ENCODE peak calls at places on chromosomes 16 and 17, in six cellular contexts. One of them, this sample, is unnamed.

GRCh38 chr16:46857261-46857962 is 26.4 kb upstream of the C16orf87 start:
- DNase-seq in IMR-90: peak; percentile 82
- DNase-seq in breast epithelium: no peak
- DNase-seq in right lobe of liver: no peak
- DNase-seq in A549: peak; percentile 61
- DNase-seq in endothelial cell of umbilical vein: peak; percentile 39
- DNase-seq in this sample: no peak

GRCh38 chr17:81701288-81702071 is 1.7 kb upstream of the MRPL12 start:
- DNase-seq in IMR-90: no peak
- DNase-seq in breast epithelium: no peak
- DNase-seq in right lobe of liver: no peak
- DNase-seq in A549: no peak
- DNase-seq in endothelial cell of umbilical vein: no peak
- DNase-seq in this sample: no peak

GRCh38 chr16:67395458-67396158 is 2.3 kb upstream of the TPPP3 start:
- DNase-seq in IMR-90: peak; percentile 72
- DNase-seq in breast epithelium: no peak
- DNase-seq in right lobe of liver: peak; percentile 44
- DNase-seq in A549: no peak
- DNase-seq in endothelial cell of umbilical vein: no peak
- DNase-seq in this sample: no peak

GRCh38 chr17:39677581-39678339 is 9.5 kb downstream of the PNMT start:
- DNase-seq in IMR-90: no peak
- DNase-seq in breast epithelium: no peak
- DNase-seq in right lobe of liver: peak; percentile 29
- DNase-seq in A549: no peak
- DNase-seq in endothelial cell of umbilical vein: no peak
- DNase-seq in this sample: peak; percentile 44

GRCh38 chr17:28324776-28325175 is 5.8 kb downstream of the TMEM97 start:
- DNase-seq in IMR-90: no peak
- DNase-seq in breast epithelium: no peak
- DNase-seq in right lobe of liver: no peak
- DNase-seq in A549: no peak
- DNase-seq in endothelial cell of umbilical vein: no peak
- DNase-seq in this sample: no peak

GRCh38 chr16:4309833-4310266 is 6.0 kb upstream of the GLIS2 start:
- DNase-seq in IMR-90: peak; percentile 93
- DNase-seq in breast epithelium: no peak
- DNase-seq in right lobe of liver: no peak
- DNase-seq in A549: peak; percentile 88
- DNase-seq in endothelial cell of umbilical vein: peak; percentile 86
- DNase-seq in this sample: peak; percentile 85

GRCh38 chr16:57889111-57889510 is 81.8 kb downstream of the CNGB1 start:
- DNase-seq in IMR-90: no peak
- DNase-seq in breast epithelium: no peak
- DNase-seq in right lobe of liver: no peak
- DNase-seq in A549: no peak
- DNase-seq in endothelial cell of umbilical vein: no peak
- DNase-seq in this sample: no peak

GRCh38 chr17:58679263-58680037 is 12.4 kb downstream of the TEX14 start:
- DNase-seq in IMR-90: peak; percentile 52
- DNase-seq in breast epithelium: no peak
- DNase-seq in right lobe of liver: no peak
- DNase-seq in A549: peak; percentile 86
- DNase-seq in endothelial cell of umbilical vein: no peak
- DNase-seq in this sample: no peak

GRCh38 chr17:50270430-50271172 is 3.7 kb upstream of the TMEM92 start:
- DNase-seq in IMR-90: peak; percentile 81
- DNase-seq in breast epithelium: peak; percentile 50
- DNase-seq in right lobe of liver: peak; percentile 50
- DNase-seq in A549: no peak
- DNase-seq in endothelial cell of umbilical vein: no peak
- DNase-seq in this sample: peak; percentile 29

GRCh38 chr16:59993101-59993500 is 1259.0 kb upstream of the GOT2 start:
- DNase-seq in IMR-90: no peak
- DNase-seq in breast epithelium: no peak
- DNase-seq in right lobe of liver: no peak
- DNase-seq in A549: peak; percentile 51
- DNase-seq in endothelial cell of umbilical vein: no peak
- DNase-seq in this sample: no peak

GRCh38 chr16:86528061-86528929 is 18.0 kb downstream of the FOXF1 start:
- DNase-seq in IMR-90: no peak
- DNase-seq in breast epithelium: no peak
- DNase-seq in right lobe of liver: no peak
- DNase-seq in A549: no peak
- DNase-seq in endothelial cell of umbilical vein: no peak
- DNase-seq in this sample: no peak

GRCh38 chr17:66468241-66469087 is 166.1 kb downstream of the PRKCA start:
- DNase-seq in IMR-90: peak; percentile 26
- DNase-seq in breast epithelium: no peak
- DNase-seq in right lobe of liver: no peak
- DNase-seq in A549: peak; percentile 27
- DNase-seq in endothelial cell of umbilical vein: peak; percentile 51
- DNase-seq in this sample: no peak

GRCh38 chr17:75688209-75688771 is 21.2 kb downstream of the SAP30BP start:
- DNase-seq in IMR-90: no peak
- DNase-seq in breast epithelium: no peak
- DNase-seq in right lobe of liver: peak; percentile 42
- DNase-seq in A549: no peak
- DNase-seq in endothelial cell of umbilical vein: peak; percentile 85
- DNase-seq in this sample: no peak

GRCh38 chr17:11901901-11902300 is 95.4 kb downstream of the ZNF18 start:
- DNase-seq in IMR-90: no peak
- DNase-seq in breast epithelium: no peak
- DNase-seq in right lobe of liver: no peak
- DNase-seq in A549: no peak
- DNase-seq in endothelial cell of umbilical vein: no peak
- DNase-seq in this sample: no peak

GRCh38 chr17:9837551-9838471 is 12.1 kb downstream of the GLP2R start:
- DNase-seq in IMR-90: peak; percentile 85
- DNase-seq in breast epithelium: no peak
- DNase-seq in right lobe of liver: no peak
- DNase-seq in A549: peak; percentile 98
- DNase-seq in endothelial cell of umbilical vein: no peak
- DNase-seq in this sample: peak; percentile 47

GRCh38 chr17:6474906-6475305 is 30.7 kb downstream of the PIMREG start:
- DNase-seq in IMR-90: no peak
- DNase-seq in breast epithelium: no peak
- DNase-seq in right lobe of liver: no peak
- DNase-seq in A549: no peak
- DNase-seq in endothelial cell of umbilical vein: no peak
- DNase-seq in this sample: no peak

DNA sequence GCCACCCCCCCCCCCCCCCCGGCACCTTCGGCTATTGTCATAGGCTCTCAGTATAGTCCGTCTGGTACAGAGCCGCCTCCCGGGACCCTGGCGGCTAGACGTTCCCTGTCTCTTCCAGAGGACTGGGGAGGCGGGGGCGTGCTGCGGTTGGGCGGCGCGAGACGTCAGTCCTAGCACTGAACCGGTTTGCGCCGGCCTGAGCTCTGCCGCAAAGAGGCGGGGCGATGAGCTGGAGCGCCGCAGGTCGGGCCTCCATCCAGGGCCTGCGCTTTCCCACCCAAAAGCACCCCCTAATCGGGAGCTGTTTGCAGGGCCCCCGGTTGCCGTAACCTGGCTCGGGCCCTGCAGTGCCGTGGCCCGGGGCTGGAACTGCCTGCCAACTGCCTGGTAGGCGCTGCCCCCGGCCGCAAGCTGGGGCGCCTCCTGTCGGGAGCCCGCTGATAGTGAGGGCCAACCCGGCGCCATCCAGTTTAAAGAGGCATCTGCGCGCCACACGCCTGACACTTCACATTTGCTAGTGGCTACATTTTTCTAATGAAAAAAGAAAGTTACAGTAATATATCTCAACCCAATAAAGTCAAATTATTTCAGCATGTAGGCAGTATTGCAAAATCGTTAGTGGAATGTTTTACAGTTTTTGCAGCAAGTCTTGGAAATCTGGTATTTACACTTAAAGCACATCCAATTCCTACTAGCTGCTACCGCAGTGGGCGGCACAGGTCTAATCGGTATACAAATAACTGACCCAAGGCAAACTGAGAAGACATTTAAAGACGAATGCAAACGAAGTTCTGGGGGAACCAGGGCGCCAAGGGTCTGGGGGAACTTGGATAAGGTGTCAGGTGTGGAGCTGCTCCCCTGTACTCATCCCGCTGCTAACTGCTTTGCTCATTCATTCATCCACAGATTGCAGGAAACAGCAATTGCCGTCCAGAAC is 753 bp upstream of the USP22 start:
- DNase-seq in IMR-90: peak; percentile 98
- DNase-seq in breast epithelium: peak; percentile 97
- DNase-seq in right lobe of liver: peak; percentile 99
- DNase-seq in A549: peak; percentile 99
- DNase-seq in endothelial cell of umbilical vein: peak; percentile 98
- DNase-seq in this sample: no peak
- TF ChIP-seq POLR2A in IMR-90: no peak
- TF ChIP-seq POLR2A in breast epithelium: peak; percentile 22
- TF ChIP-seq POLR2A in right lobe of liver: peak; percentile 77
- TF ChIP-seq POLR2A in A549: peak; percentile 91
- TF ChIP-seq POLR2A in endothelial cell of umbilical vein: peak; percentile 55
- TF ChIP-seq POLR2A in this sample: no peak

GRCh38 chr17:48037036-48037881 is at the start of gene COPZ2:
- DNase-seq in IMR-90: peak; percentile 44
- DNase-seq in breast epithelium: peak; percentile 68
- DNase-seq in right lobe of liver: peak; percentile 80
- DNase-seq in A549: peak; percentile 71
- DNase-seq in endothelial cell of umbilical vein: peak; percentile 51
- DNase-seq in this sample: peak; percentile 74
- TF ChIP-seq CTCF in IMR-90: peak; percentile 58
- TF ChIP-seq CTCF in breast epithelium: no peak
- TF ChIP-seq CTCF in right lobe of liver: peak; percentile 52
- TF ChIP-seq CTCF in A549: peak; percentile 70
- TF ChIP-seq CTCF in endothelial cell of umbilical vein: peak; percentile 48
- TF ChIP-seq CTCF in this sample: peak; percentile 41

GRCh38 chr16:81718637-81719036 is 60.5 kb upstream of the PLCG2 start:
- DNase-seq in IMR-90: no peak
- DNase-seq in breast epithelium: no peak
- DNase-seq in right lobe of liver: peak; percentile 23
- DNase-seq in A549: no peak
- DNase-seq in endothelial cell of umbilical vein: no peak
- DNase-seq in this sample: no peak

GRCh38 chr16:81714593-81714992 is 64.5 kb upstream of the PLCG2 start:
- DNase-seq in IMR-90: no peak
- DNase-seq in breast epithelium: no peak
- DNase-seq in right lobe of liver: no peak
- DNase-seq in A549: no peak
- DNase-seq in endothelial cell of umbilical vein: no peak
- DNase-seq in this sample: no peak

GRCh38 chr16:81717662-81718189 is 61.4 kb upstream of the PLCG2 start:
- DNase-seq in IMR-90: no peak
- DNase-seq in breast epithelium: no peak
- DNase-seq in right lobe of liver: peak; percentile 20
- DNase-seq in A549: peak; percentile 56
- DNase-seq in endothelial cell of umbilical vein: peak; percentile 70
- DNase-seq in this sample: no peak

GRCh38 chr16:81715358-81716196 is 63.5 kb upstream of the PLCG2 start:
- DNase-seq in IMR-90: no peak
- DNase-seq in breast epithelium: no peak
- DNase-seq in right lobe of liver: no peak
- DNase-seq in A549: no peak
- DNase-seq in endothelial cell of umbilical vein: no peak
- DNase-seq in this sample: no peak

DNA sequence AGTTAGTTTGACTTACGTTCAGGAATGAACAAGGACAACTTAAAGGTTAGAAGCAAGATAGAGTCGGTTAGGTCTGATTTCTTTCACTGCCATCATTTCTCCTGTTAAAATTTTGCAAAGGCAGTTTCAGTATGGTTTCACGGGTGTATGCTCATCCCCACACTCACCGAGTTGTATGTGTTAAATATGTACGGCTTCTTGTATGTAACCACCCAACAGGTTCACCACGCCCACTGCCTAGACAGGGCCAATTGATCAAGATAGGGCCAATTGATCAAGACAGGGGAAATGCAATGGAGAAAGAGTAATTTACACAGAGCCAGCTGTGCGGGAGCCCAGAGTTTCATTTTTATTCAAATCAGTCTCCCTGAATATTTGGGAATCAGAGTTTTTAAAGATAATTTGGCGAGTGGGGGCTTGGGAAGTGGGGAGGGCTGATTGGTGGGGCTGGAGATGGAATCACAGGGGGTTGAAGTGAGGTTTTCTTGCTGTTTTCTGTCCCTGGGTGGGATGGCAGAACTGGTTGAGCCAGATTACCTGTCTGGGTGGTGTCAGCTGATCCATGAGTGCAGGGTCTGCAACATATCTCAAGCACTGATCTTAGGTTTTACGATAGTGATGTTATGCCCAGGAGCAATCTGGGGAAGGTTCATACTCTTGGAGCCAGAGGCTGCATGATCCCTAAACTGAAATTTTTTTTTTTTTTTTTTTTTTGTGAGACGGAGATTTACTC is 62.4 kb upstream of the PLCG2 start:
- DNase-seq in IMR-90: no peak
- DNase-seq in breast epithelium: no peak
- DNase-seq in right lobe of liver: no peak
- DNase-seq in A549: no peak
- DNase-seq in endothelial cell of umbilical vein: no peak
- DNase-seq in this sample: no peak
- TF ChIP-seq POLR2A in IMR-90: no peak
- TF ChIP-seq POLR2A in breast epithelium: no peak
- TF ChIP-seq POLR2A in right lobe of liver: no peak
- TF ChIP-seq POLR2A in A549: no peak
- TF ChIP-seq POLR2A in endothelial cell of umbilical vein: no peak
- TF ChIP-seq POLR2A in this sample: no peak

DNA sequence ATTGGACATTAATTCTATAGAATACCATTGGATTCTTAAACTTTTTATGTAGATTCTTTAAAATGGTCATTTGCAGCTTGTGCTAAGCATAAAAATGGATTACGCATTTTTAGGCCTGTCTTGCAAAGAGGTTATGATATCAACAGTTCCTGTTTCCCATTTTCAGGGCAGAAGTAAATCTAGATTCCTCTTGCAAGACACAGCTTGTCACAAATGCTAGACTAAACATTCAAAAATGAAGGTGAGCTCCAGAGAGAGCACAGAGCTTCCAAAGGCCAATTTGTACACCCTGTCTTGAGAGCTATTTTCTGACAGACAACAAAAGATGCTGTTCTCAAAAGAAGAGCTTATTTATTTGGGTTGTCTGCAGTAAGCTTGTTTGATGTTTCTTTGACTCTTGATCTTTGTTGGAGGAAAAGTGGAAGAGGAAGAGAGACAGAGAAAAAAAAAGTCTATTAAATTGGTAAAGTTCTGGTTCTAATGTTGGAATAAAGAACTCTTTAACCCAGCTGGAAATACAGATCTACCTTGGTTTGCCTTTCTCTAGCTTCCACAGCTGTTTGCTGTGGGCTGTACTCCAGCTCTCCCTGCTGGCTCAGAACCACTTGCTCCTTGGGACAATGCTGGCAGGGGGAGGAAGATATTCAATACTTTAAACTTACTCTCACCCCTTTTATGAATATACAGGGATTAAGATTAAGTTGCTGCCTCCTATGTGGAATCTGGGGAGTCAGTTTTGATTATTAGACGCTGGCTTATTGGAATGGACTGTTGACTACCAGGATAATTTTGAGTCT is 651.8 kb downstream of the CDH11 start:
- DNase-seq in IMR-90: no peak
- DNase-seq in breast epithelium: no peak
- DNase-seq in right lobe of liver: no peak
- DNase-seq in A549: no peak
- DNase-seq in endothelial cell of umbilical vein: peak; percentile 8
- DNase-seq in this sample: no peak
- TF ChIP-seq CTCF in IMR-90: peak; percentile 20
- TF ChIP-seq CTCF in breast epithelium: no peak
- TF ChIP-seq CTCF in right lobe of liver: no peak
- TF ChIP-seq CTCF in A549: no peak
- TF ChIP-seq CTCF in endothelial cell of umbilical vein: no peak
- TF ChIP-seq CTCF in this sample: no peak